ENCODE peak calls at places on chromosomes 5 and 9, in nine cellular contexts. C is hepatocyte; R is ascending aorta; F is uterus; Y is spleen; X is adrenal gland; I is fibroblast of lung; K is CD4-positive, CD25-positive, alpha-beta regulatory T cell; P is ovary. W is an unnamed sample.
A peak's percentile ranks its signal among the peaks of the same experiment; 100 is the strongest.

GRCh38 chr5:146873186-146873917 is 5.2 kb downstream of the PPP2R2B start:
- DNase-seq in C (no peak), R (no peak), F (no peak), Y (no peak), X (no peak), I (no peak), K (no peak), P (no peak), W (no peak)

GRCh38 chr9:86977205-86977835 is 30.0 kb upstream of the GAS1 start:
- DNase-seq in C (no peak), R (no peak), F (no peak), Y (no peak), X (no peak), I (no peak), K (no peak), P (no peak), W (no peak)

GRCh38 chr5:42813533-42813932 is 1.8 kb upstream of the SELENOP start:
- DNase-seq in C (no peak), R (no peak), F (no peak), Y (no peak), X (no peak), I (no peak), K (no peak), P (peak; percentile 25), W (no peak)

GRCh38 chr9:86754581-86754980 is 192.7 kb downstream of the GAS1 start:
- DNase-seq in C (no peak), R (no peak), F (no peak), Y (no peak), X (no peak), I (peak; percentile 8), K (no peak), P (no peak), W (no peak)

GRCh38 chr5:95664204-95664786 is 17.7 kb downstream of the RFESD start:
- DNase-seq in C (peak; percentile 49), R (no peak), F (no peak), Y (no peak), X (peak; percentile 61), I (peak; percentile 67), K (peak; percentile 36), P (no peak), W (peak; percentile 44)

GRCh38 chr9:76835571-76836283 is 70.2 kb downstream of the PRUNE2 start:
- DNase-seq in C (peak; percentile 15), R (peak; percentile 66), F (peak; percentile 35), Y (no peak), X (peak; percentile 31), I (peak; percentile 96), K (no peak), P (no peak), W (no peak)

GRCh38 chr9:124505901-124506346 is 1.3 kb downstream of the NR5A1 start:
- DNase-seq in C (no peak), R (no peak), F (no peak), Y (no peak), X (peak; percentile 32), I (no peak), K (no peak), P (peak; percentile 36), W (no peak)

GRCh38 chr9:93678199-93679019 is 102.0 kb downstream of the PHF2 start:
- DNase-seq in C (no peak), R (peak; percentile 50), F (peak; percentile 8), Y (peak; percentile 65), X (peak; percentile 17), I (no peak), K (no peak), P (peak; percentile 12), W (no peak)

GRCh38 chr9:120383611-120383998 is 196.4 kb downstream of the CDK5RAP2 start:
- DNase-seq in C (no peak), R (no peak), F (no peak), Y (no peak), X (no peak), I (no peak), K (no peak), P (no peak), W (no peak)

GRCh38 chr9:127585161-127585750 is 26.8 kb upstream of the STXBP1 start:
- DNase-seq in C (no peak), R (no peak), F (no peak), Y (no peak), X (no peak), I (peak; percentile 47), K (no peak), P (no peak), W (no peak)

GRCh38 chr9:27341545-27342294 is 44.8 kb upstream of the EQTN start:
- DNase-seq in C (no peak), R (no peak), F (no peak), Y (no peak), X (no peak), I (no peak), K (no peak), P (no peak), W (no peak)

GRCh38 chr9:16608906-16609305 is 261.6 kb downstream of the BNC2 start:
- DNase-seq in C (no peak), R (no peak), F (no peak), Y (no peak), X (no peak), I (no peak), K (no peak), P (no peak), W (no peak)

GRCh38 chr5:4164167-4164566 is 568.5 kb downstream of the IRX1 start:
- DNase-seq in C (no peak), R (no peak), F (no peak), Y (no peak), X (no peak), I (no peak), K (no peak), P (no peak), W (no peak)

GRCh38 chr5:180169246-180170110 is 39.5 kb downstream of the RASGEF1C start:
- DNase-seq in C (no peak), R (no peak), F (no peak), Y (no peak), X (no peak), I (no peak), K (no peak), P (no peak), W (no peak)

GRCh38 chr5:180387798-180388197 is 34.7 kb upstream of the GFPT2 start:
- DNase-seq in C (no peak), R (no peak), F (no peak), Y (no peak), X (no peak), I (no peak), K (no peak), P (no peak), W (no peak)

GRCh38 chr5:180306796-180307195 is 14.9 kb upstream of the MAPK9 start:
- DNase-seq in C (no peak), R (no peak), F (no peak), Y (no peak), X (no peak), I (no peak), K (no peak), P (no peak), W (no peak)

GRCh38 chr5:132298305-132298704 is 4.1 kb downstream of the SLC22A4 start:
- DNase-seq in C (no peak), R (no peak), F (no peak), Y (no peak), X (no peak), I (peak; percentile 75), K (no peak), P (no peak), W (no peak)

GRCh38 chr9:98944130-98945074 is 695 bp downstream of the COL15A1 start:
- DNase-seq in C (no peak), R (no peak), F (peak; percentile 38), Y (no peak), X (peak; percentile 47), I (peak; percentile 34), K (no peak), P (peak; percentile 51), W (no peak)

DNA sequence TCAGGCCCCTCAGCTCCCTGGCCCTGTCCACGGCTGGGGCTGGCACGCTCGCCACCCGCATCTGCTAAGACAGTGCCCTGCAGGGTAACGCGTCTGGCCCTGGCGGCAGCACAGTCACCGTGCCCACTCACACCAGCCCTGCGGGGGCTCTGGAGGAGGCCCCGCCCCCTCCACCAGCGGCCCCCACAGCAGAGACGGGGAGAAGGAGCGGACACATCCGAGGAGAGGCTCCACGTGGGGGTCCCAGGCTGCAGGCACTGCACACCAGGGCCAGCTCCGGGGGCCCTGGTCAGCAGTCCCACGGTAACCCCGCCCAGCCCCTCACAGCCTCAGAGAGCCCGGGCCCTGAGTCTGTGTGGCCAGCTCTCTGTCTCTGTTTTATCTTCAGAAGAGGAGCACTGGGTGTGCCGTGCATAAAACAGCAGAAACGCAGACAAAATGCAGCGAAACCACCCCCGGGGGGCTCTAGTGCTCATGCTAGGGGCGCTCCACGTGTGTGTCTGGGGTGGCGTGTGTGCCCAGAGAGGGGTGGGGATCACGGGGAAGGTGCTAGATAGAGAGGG is 47.5 kb upstream of the NRARP start:
- DNase-seq in C (no peak), R (peak; percentile 50), F (no peak), Y (no peak), X (peak; percentile 13), I (no peak), K (no peak), P (no peak), W (no peak)
- H3K9me3 ChIP-seq in C (no peaks in the 10 kb centered on the region), R (peaks cover 7% of the 10 kb centered on the region), F (no peaks in the 10 kb centered on the region), Y (peaks cover 15% of the 10 kb centered on the region), X (no peaks in the 10 kb centered on the region), I (no peaks in the 10 kb centered on the region), K (no peaks in the 10 kb centered on the region), P (no peaks in the 10 kb centered on the region), W (peaks cover 2% of the 10 kb centered on the region)

GRCh38 chr9:110047955-110048472 is 159.9 kb downstream of the C9orf152 start:
- DNase-seq in C (peak; percentile 40), R (no peak), F (no peak), Y (peak; percentile 86), X (peak; percentile 27), I (no peak), K (no peak), P (peak; percentile 25), W (no peak)
- H3K4me3 ChIP-seq in C (peak overlapping the region; percentile 90), R (peak overlapping the region; percentile 74), F (peak overlapping the region; percentile 64), Y (peak overlapping the region; percentile 92), X (peak overlapping the region; percentile 69), I (peak overlapping the region; percentile 44), K (peak overlapping the region; percentile 84), P (peak overlapping the region; percentile 74), W (peak overlapping the region; percentile 91)

GRCh38 chr5:178529080-178529479 is 61.1 kb downstream of the COL23A1 start:
- DNase-seq in C (no peak), R (no peak), F (no peak), Y (peak; percentile 22), X (no peak), I (no peak), K (no peak), P (no peak), W (no peak)
- H3K9me3 ChIP-seq in C (no peaks in the 10 kb centered on the region), R (no peaks in the 10 kb centered on the region), F (no peaks in the 10 kb centered on the region), Y (no peaks in the 10 kb centered on the region), X (no peaks in the 10 kb centered on the region), I (no peaks in the 10 kb centered on the region), K (no peaks in the 10 kb centered on the region), P (no peaks in the 10 kb centered on the region), W (no peaks in the 10 kb centered on the region)

DNA sequence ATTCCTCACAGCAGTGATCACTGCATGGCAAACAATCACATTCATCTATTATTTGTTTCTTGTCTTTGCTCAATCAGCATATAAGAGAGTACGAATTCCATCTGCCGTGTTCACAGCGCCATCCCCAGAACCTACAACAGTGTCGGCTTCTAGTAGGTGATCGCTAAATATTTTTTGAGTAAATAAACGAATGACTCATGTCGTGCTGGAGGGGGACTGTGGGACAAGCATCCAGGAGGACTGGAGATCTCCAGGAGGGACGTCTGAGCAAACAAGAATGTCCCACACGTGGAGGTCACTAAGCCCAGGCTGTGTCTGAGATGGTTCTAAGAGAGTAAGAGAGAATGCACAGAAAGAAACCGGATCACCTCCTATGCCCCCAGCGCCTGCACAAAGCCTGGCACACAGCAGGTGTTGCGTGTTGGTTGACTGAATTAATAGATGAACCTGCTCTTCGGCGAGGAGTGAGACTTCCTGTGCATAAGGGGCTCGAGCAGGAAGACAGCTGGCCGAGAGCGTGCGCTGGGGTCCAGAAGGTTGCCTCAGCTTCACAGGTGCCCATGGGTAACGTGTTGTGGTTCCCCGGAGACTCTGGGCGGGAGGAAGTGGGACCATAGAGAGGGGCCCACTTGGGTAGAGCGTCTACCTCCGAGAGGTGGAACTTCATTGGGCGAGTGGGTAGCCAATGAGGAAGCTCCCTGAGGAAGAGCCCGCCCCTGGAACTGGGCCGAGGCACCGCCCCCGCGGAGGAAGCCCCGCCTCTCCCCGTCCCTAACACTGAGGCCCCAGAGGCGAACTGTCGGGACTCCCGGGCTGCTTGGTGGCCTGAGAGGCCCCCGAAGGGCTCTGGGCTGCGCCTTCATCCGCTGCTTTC is 193.0 kb downstream of the MELK start:
- DNase-seq in C (peak; percentile 67), R (peak; percentile 75), F (peak; percentile 27), Y (peak; percentile 95), X (peak; percentile 63), I (peak; percentile 53), K (peak; percentile 90), P (peak; percentile 86), W (peak; percentile 77)
- H3K4me3 ChIP-seq in C (no peak overlapping the region), R (peak overlapping the region; percentile 37), F (peak overlapping the region; percentile 24), Y (no peak overlapping the region), X (peak overlapping the region; percentile 55), I (no peak overlapping the region), K (peak overlapping the region; percentile 82), P (peak overlapping the region; percentile 32), W (peak overlapping the region; percentile 82)

W was measured in SK-N-MC.